ENCODE peak calls at places on chromosomes 1 and 21, in four cellular contexts. B, Z, N and G are unnamed samples.

GRCh38 chr1:59079434-59080135 is 217.3 kb upstream of the FGGY start:
- DNase-seq in B (no peak), Z (no peak), N (no peak), G (no peak)

GRCh38 chr1:9782116-9782751 is 41.5 kb downstream of the CLSTN1 start:
- DNase-seq in B (no peak), Z (no peak), N (no peak), G (no peak)

GRCh38 chr1:63902844-63903589 is 129.2 kb downstream of the ROR1 start:
- DNase-seq in B (no peak), Z (no peak), N (no peak), G (no peak)

GRCh38 chr1:13494025-13494424 is 19.8 kb downstream of the LRRC38 start:
- DNase-seq in B (no peak), Z (no peak), N (peak), G (no peak)

GRCh38 chr1:2587071-2587859 is 688 bp downstream of the PRXL2B start:
- DNase-seq in B (peak), Z (no peak), N (peak), G (no peak)

GRCh38 chr1:90534116-90534515 is 183.0 kb downstream of the BARHL2 start:
- DNase-seq in B (no peak), Z (no peak), N (no peak), G (no peak)

GRCh38 chr1:210413951-210414350 is 85.2 kb downstream of the HHAT start:
- DNase-seq in B (no peak), Z (no peak), N (no peak), G (no peak)

GRCh38 chr1:243254233-243254926 is 701 bp downstream of the CEP170 start:
- DNase-seq in B (peak), Z (peak), N (peak), G (no peak)

GRCh38 chr21:42187976-42188653 is 30.8 kb upstream of the ABCG1 start:
- DNase-seq in B (peak), Z (peak), N (peak), G (no peak)

GRCh38 chr21:41425954-41426655 is at the start of gene MX1:
- DNase-seq in B (peak), Z (peak), N (no peak), G (no peak)

GRCh38 chr1:113783254-113784103 is 24.2 kb upstream of the PHTF1 start:
- DNase-seq in B (peak), Z (no peak), N (peak), G (no peak)

GRCh38 chr1:66351913-66352312 is 182.0 kb upstream of the SGIP1 start:
- DNase-seq in B (no peak), Z (no peak), N (peak), G (no peak)

GRCh38 chr1:29033829-29034466 is 89.8 kb downstream of the TMEM200B start:
- DNase-seq in B (no peak), Z (no peak), N (peak), G (no peak)

GRCh38 chr1:35178874-35179380 is 14.0 kb downstream of the SFPQ start:
- DNase-seq in B (no peak), Z (no peak), N (no peak), G (no peak)
- H3K4me3 ChIP-seq in B (no peak), Z (no peak), N (no peak), G (no peak)

GRCh38 chr1:85277027-85277625 is 694 bp upstream of the BCL10 start:
- DNase-seq in B (no peak), Z (no peak), N (no peak), G (no peak)

GRCh38 chr1:85274969-85275453 is 1.4 kb downstream of the BCL10 start:
- DNase-seq in B (no peak), Z (no peak), N (peak), G (no peak)

GRCh38 chr1:85275701-85276289 is 637 bp downstream of the BCL10 start:
- DNase-seq in B (no peak), Z (no peak), N (no peak), G (no peak)

GRCh38 chr1:85277802-85278201 is 1.4 kb upstream of the BCL10 start:
- DNase-seq in B (no peak), Z (no peak), N (no peak), G (no peak)

DNA sequence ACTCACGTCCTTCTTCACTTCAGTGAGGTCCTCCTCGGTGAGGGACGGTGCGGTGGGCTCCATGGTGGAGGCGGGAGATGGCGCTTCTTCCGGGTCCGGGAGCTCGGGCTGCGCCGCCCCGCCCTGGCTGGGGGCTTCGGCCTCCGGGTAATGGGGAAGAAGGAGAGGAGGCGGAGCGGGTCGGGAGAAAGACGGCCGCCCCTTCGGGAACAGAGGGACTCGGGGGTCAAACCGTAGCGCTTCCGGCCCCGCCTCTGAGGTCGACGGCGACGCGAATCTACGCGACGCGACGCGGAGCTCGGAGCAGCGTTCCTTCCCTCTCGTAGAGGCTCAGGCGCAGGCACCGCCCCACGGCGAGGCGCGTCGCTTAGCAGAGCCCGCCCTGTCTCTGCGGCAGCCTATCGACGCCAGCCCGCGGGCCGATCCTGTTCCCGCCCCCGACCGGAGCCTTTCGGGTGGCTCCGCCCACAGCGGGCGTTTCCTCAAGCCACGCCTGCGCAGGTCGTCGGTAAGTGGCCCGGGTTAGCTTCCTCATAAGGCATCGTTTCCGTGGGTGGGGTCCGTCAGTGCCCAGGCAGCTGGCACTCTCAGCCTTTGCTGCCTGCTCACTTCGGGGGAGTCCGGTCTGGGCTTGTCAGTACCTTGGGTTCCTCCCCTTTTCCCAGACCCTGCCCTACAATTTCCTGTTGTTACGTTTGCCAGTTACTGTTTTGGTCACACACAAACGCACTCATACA is at the start of gene BCL10:
- DNase-seq in B (peak), Z (peak), N (peak), G (peak)
- H3K4me3 ChIP-seq in B (peak), Z (peak), N (peak), G (peak)

DNA sequence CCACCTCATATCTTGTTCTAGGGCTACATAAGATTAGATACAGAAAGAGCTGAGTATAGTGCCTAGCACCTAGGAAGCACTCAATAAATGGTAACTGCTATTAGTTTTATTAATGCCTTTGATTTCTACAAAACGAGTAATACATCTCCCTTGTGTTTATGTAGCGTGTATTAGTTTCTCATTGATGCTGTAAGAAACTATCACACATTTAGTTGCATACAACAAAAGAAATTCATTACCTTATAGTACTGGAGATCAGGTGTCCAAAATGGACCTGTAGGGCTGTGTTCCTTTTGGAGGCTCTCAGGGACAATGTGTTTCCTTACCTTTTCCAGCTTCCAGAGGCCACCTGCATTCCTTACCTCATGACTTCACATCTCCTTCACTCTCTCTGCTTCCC is 961 bp upstream of the ERO1B start:
- DNase-seq in B (no peak), Z (no peak), N (no peak), G (no peak)
- H3K4me3 ChIP-seq in B (peak), Z (peak), N (peak), G (no peak)

GRCh38 chr21:36069713-36070573 is at the start of gene CBR1:
- DNase-seq in B (peak), Z (peak), N (peak), G (peak)

GRCh38 chr21:36068748-36069398 is 951 bp upstream of the CBR1 start:
- DNase-seq in B (no peak), Z (no peak), N (no peak), G (no peak)

GRCh38 chr21:36073181-36073580 is 3.4 kb downstream of the CBR1 start:
- DNase-seq in B (no peak), Z (no peak), N (no peak), G (no peak)

GRCh38 chr21:36072453-36073167 is 2.8 kb downstream of the CBR1 start:
- DNase-seq in B (no peak), Z (no peak), N (no peak), G (no peak)

GRCh38 chr21:36070999-36071398 is 1.2 kb downstream of the CBR1 start:
- DNase-seq in B (no peak), Z (no peak), N (no peak), G (no peak)
- H3K4me3 ChIP-seq in B (peak), Z (no peak), N (no peak), G (peak)

DNA sequence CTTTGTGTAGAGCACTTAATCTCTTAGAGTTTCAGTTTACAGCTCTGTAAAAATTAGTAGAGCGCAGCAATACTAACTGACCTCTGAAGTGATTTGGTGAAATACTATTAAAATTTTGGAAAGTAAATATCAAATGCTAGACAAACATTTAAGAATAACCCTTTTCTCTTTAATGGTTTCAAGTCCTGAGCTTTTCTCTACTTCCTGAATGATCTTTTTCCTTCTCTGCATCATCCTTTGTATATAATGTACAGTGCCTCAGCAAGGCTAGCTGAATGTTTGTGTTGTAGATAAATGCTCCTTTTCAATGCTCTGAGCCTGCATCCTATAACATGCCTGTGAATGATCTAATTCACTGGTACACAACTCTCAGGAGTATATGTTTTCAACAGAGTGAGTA is 272.9 kb downstream of the ADGRL2 start:
- DNase-seq in B (no peak), Z (no peak), N (no peak), G (no peak)
- H3K4me3 ChIP-seq in B (no peak), Z (no peak), N (no peak), G (no peak)

GRCh38 chr1:216926681-216927080 is 203.5 kb upstream of the ESRRG start:
- DNase-seq in B (no peak), Z (no peak), N (no peak), G (no peak)
- H3K4me3 ChIP-seq in B (no peak), Z (no peak), N (no peak), G (no peak)

GRCh38 chr21:38474796-38475195 is 23.5 kb downstream of the ERG start:
- DNase-seq in B (no peak), Z (no peak), N (no peak), G (no peak)

GRCh38 chr21:38474124-38474523 is 24.2 kb downstream of the ERG start:
- DNase-seq in B (no peak), Z (no peak), N (peak), G (no peak)

GRCh38 chr21:38475519-38475918 is 22.8 kb downstream of the ERG start:
- DNase-seq in B (no peak), Z (no peak), N (peak), G (no peak)

GRCh38 chr21:38477241-38477640 is 21.0 kb downstream of the ERG start:
- DNase-seq in B (no peak), Z (no peak), N (peak), G (no peak)

GRCh38 chr21:38476385-38476784 is 21.9 kb downstream of the ERG start:
- DNase-seq in B (peak), Z (no peak), N (peak), G (no peak)
- H3K4me3 ChIP-seq in B (no peak), Z (no peak), N (peak), G (no peak)